ENCODE peak calls at places on chromosomes 1 and 21, in eight cellular contexts. One of them, this sample, is unnamed.

GRCh38 chr1:84103197-84103992 is 40.7 kb upstream of the PRKACB start:
- DNase-seq in vagina: no peak
- DNase-seq in stomach: no peak
- DNase-seq in Panc1: peak
- DNase-seq in esophagus muscularis mucosa: no peak
- DNase-seq in K562: peak
- DNase-seq in GM23338: peak
- DNase-seq in endothelial cell of umbilical vein: peak
- DNase-seq in this sample: peak

GRCh38 chr1:1359668-1360468 is 1.5 kb upstream of the MXRA8 start:
- DNase-seq in vagina: no peak
- DNase-seq in stomach: no peak
- DNase-seq in Panc1: no peak
- DNase-seq in esophagus muscularis mucosa: no peak
- DNase-seq in K562: no peak
- DNase-seq in GM23338: no peak
- DNase-seq in endothelial cell of umbilical vein: no peak
- DNase-seq in this sample: no peak

GRCh38 chr1:68207129-68207689 is 25.1 kb downstream of the WLS start:
- DNase-seq in vagina: no peak
- DNase-seq in stomach: no peak
- DNase-seq in Panc1: no peak
- DNase-seq in esophagus muscularis mucosa: no peak
- DNase-seq in K562: no peak
- DNase-seq in GM23338: no peak
- DNase-seq in endothelial cell of umbilical vein: peak
- DNase-seq in this sample: no peak

GRCh38 chr1:233113009-233113712 is 162.8 kb downstream of the NTPCR start:
- DNase-seq in vagina: peak
- DNase-seq in stomach: peak
- DNase-seq in Panc1: peak
- DNase-seq in esophagus muscularis mucosa: no peak
- DNase-seq in K562: peak
- DNase-seq in GM23338: peak
- DNase-seq in endothelial cell of umbilical vein: peak
- DNase-seq in this sample: peak

GRCh38 chr1:75707191-75707590 is 17.3 kb upstream of the ACADM start:
- DNase-seq in vagina: no peak
- DNase-seq in stomach: no peak
- DNase-seq in Panc1: no peak
- DNase-seq in esophagus muscularis mucosa: no peak
- DNase-seq in K562: peak
- DNase-seq in GM23338: peak
- DNase-seq in endothelial cell of umbilical vein: no peak
- DNase-seq in this sample: no peak

GRCh38 chr1:229364216-229365065 is 21.6 kb upstream of the CCSAP start:
- DNase-seq in vagina: peak
- DNase-seq in stomach: no peak
- DNase-seq in Panc1: no peak
- DNase-seq in esophagus muscularis mucosa: no peak
- DNase-seq in K562: no peak
- DNase-seq in GM23338: no peak
- DNase-seq in endothelial cell of umbilical vein: no peak
- DNase-seq in this sample: no peak

GRCh38 chr1:6511461-6512244 is 20.2 kb upstream of the PLEKHG5 start:
- DNase-seq in vagina: no peak
- DNase-seq in stomach: no peak
- DNase-seq in Panc1: no peak
- DNase-seq in esophagus muscularis mucosa: no peak
- DNase-seq in K562: no peak
- DNase-seq in GM23338: no peak
- DNase-seq in endothelial cell of umbilical vein: no peak
- DNase-seq in this sample: no peak

GRCh38 chr21:33901421-33902288 is 13.9 kb downstream of the ATP5PO start:
- DNase-seq in vagina: no peak
- DNase-seq in stomach: no peak
- DNase-seq in Panc1: no peak
- DNase-seq in esophagus muscularis mucosa: no peak
- DNase-seq in K562: peak
- DNase-seq in GM23338: peak
- DNase-seq in endothelial cell of umbilical vein: peak
- DNase-seq in this sample: no peak

GRCh38 chr1:21265644-21266043 is 24.6 kb downstream of the ECE1 start:
- DNase-seq in vagina: no peak
- DNase-seq in stomach: no peak
- DNase-seq in Panc1: no peak
- DNase-seq in esophagus muscularis mucosa: no peak
- DNase-seq in K562: no peak
- DNase-seq in GM23338: no peak
- DNase-seq in endothelial cell of umbilical vein: no peak
- DNase-seq in this sample: no peak

GRCh38 chr1:171817511-171818265 is 23.6 kb upstream of the DNM3 start:
- DNase-seq in vagina: no peak
- DNase-seq in stomach: no peak
- DNase-seq in Panc1: no peak
- DNase-seq in esophagus muscularis mucosa: no peak
- DNase-seq in K562: peak
- DNase-seq in GM23338: peak
- DNase-seq in endothelial cell of umbilical vein: peak
- DNase-seq in this sample: peak

GRCh38 chr21:29860346-29860745 is 79.5 kb downstream of the GRIK1 start:
- DNase-seq in vagina: no peak
- DNase-seq in stomach: no peak
- DNase-seq in Panc1: no peak
- DNase-seq in esophagus muscularis mucosa: no peak
- DNase-seq in K562: no peak
- DNase-seq in GM23338: no peak
- DNase-seq in endothelial cell of umbilical vein: no peak
- DNase-seq in this sample: no peak

GRCh38 chr1:59298710-59299346 is 1.9 kb downstream of the FGGY start:
- DNase-seq in vagina: no peak
- DNase-seq in stomach: no peak
- DNase-seq in Panc1: no peak
- DNase-seq in esophagus muscularis mucosa: no peak
- DNase-seq in K562: no peak
- DNase-seq in GM23338: no peak
- DNase-seq in endothelial cell of umbilical vein: no peak
- DNase-seq in this sample: no peak

GRCh38 chr1:26838474-26839338 is 12.2 kb downstream of the ZDHHC18 start:
- DNase-seq in vagina: no peak
- DNase-seq in stomach: no peak
- DNase-seq in Panc1: no peak
- DNase-seq in esophagus muscularis mucosa: no peak
- DNase-seq in K562: no peak
- DNase-seq in GM23338: no peak
- DNase-seq in endothelial cell of umbilical vein: no peak
- DNase-seq in this sample: peak

GRCh38 chr21:14972678-14973077 is 92.1 kb downstream of the NRIP1 start:
- DNase-seq in vagina: no peak
- DNase-seq in stomach: no peak
- DNase-seq in Panc1: no peak
- DNase-seq in esophagus muscularis mucosa: no peak
- DNase-seq in K562: no peak
- DNase-seq in GM23338: no peak
- DNase-seq in endothelial cell of umbilical vein: no peak
- DNase-seq in this sample: no peak

GRCh38 chr1:156153362-156153761 is at the start of gene SEMA4A:
- DNase-seq in vagina: no peak
- DNase-seq in stomach: peak
- DNase-seq in Panc1: no peak
- DNase-seq in esophagus muscularis mucosa: no peak
- DNase-seq in K562: no peak
- DNase-seq in GM23338: peak
- DNase-seq in endothelial cell of umbilical vein: no peak
- DNase-seq in this sample: peak

GRCh38 chr1:156154317-156154749 is 948 bp downstream of the SEMA4A start:
- DNase-seq in vagina: no peak
- DNase-seq in stomach: peak
- DNase-seq in Panc1: no peak
- DNase-seq in esophagus muscularis mucosa: no peak
- DNase-seq in K562: no peak
- DNase-seq in GM23338: no peak
- DNase-seq in endothelial cell of umbilical vein: no peak
- DNase-seq in this sample: peak

GRCh38 chr1:156157506-156157905 is 4.1 kb downstream of the SEMA4A start:
- DNase-seq in vagina: no peak
- DNase-seq in stomach: no peak
- DNase-seq in Panc1: no peak
- DNase-seq in esophagus muscularis mucosa: no peak
- DNase-seq in K562: no peak
- DNase-seq in GM23338: no peak
- DNase-seq in endothelial cell of umbilical vein: no peak
- DNase-seq in this sample: no peak

GRCh38 chr1:156157974-156158373 is 4.6 kb downstream of the SEMA4A start:
- DNase-seq in vagina: no peak
- DNase-seq in stomach: no peak
- DNase-seq in Panc1: no peak
- DNase-seq in esophagus muscularis mucosa: no peak
- DNase-seq in K562: no peak
- DNase-seq in GM23338: no peak
- DNase-seq in endothelial cell of umbilical vein: no peak
- DNase-seq in this sample: no peak

DNA sequence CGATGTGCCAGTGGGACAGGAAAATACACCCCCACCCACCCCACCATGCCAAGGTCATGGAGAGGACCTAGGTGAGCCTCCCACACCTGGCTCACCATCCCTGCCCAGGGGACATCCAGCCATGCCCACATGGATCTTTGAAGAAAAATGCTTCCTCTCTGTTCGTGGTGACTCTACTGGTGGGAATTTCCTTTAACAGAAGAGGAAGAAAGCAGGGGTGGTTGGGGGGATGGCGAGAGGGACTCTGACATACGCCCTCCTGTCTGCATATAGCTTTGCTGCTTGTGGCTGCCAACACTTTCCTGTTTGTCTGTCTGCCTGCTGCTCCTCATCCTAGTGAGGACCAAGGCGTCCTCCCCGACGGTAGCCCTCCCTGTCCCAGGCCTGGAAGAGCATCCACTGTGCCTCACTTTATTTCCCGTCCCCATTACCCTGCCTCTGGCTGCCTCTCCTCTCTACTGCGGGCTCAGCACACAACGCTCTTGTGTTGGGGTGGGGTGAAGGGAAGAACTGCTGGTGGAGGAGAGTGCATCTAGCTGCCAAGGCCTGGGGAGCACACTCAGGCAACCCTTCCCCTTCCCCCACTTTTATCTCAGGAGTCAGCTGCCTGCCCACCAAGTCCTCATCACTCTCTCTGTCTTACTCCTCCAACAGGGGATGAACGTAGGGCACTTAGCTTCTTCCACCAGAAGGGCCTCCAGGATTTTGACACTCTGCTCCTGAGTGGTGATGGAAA is 2.5 kb downstream of the SEMA4A start:
- DNase-seq in vagina: no peak
- DNase-seq in stomach: no peak
- DNase-seq in Panc1: no peak
- DNase-seq in esophagus muscularis mucosa: no peak
- DNase-seq in K562: no peak
- DNase-seq in GM23338: no peak
- DNase-seq in endothelial cell of umbilical vein: no peak
- DNase-seq in this sample: no peak
- H3K4me3 ChIP-seq in vagina: no peak
- H3K4me3 ChIP-seq in stomach: peak
- H3K4me3 ChIP-seq in Panc1: no peak
- H3K4me3 ChIP-seq in esophagus muscularis mucosa: no peak
- H3K4me3 ChIP-seq in K562: no peak
- H3K4me3 ChIP-seq in GM23338: no peak
- H3K4me3 ChIP-seq in endothelial cell of umbilical vein: no peak
- H3K4me3 ChIP-seq in this sample: no peak

GRCh38 chr1:39085174-39085573 is 59.0 kb downstream of the NDUFS5 start:
- DNase-seq in vagina: no peak
- DNase-seq in stomach: no peak
- DNase-seq in Panc1: no peak
- DNase-seq in esophagus muscularis mucosa: no peak
- DNase-seq in K562: no peak
- DNase-seq in GM23338: no peak
- DNase-seq in endothelial cell of umbilical vein: no peak
- DNase-seq in this sample: no peak
- TF ChIP-seq POLR2AphosphoS5 in vagina: no peak
- TF ChIP-seq POLR2AphosphoS5 in stomach: no peak
- TF ChIP-seq POLR2AphosphoS5 in Panc1: no peak
- TF ChIP-seq POLR2AphosphoS5 in esophagus muscularis mucosa: no peak
- TF ChIP-seq POLR2AphosphoS5 in K562: no peak
- TF ChIP-seq POLR2AphosphoS5 in GM23338: no peak
- TF ChIP-seq POLR2AphosphoS5 in endothelial cell of umbilical vein: no peak
- TF ChIP-seq POLR2AphosphoS5 in this sample: no peak

GRCh38 chr1:108692724-108693655 is 880 bp downstream of the PRPF38B start:
- DNase-seq in vagina: no peak
- DNase-seq in stomach: peak
- DNase-seq in Panc1: no peak
- DNase-seq in esophagus muscularis mucosa: no peak
- DNase-seq in K562: peak
- DNase-seq in GM23338: peak
- DNase-seq in endothelial cell of umbilical vein: peak
- DNase-seq in this sample: peak

GRCh38 chr1:108691128-108691885 is 803 bp upstream of the PRPF38B start:
- DNase-seq in vagina: no peak
- DNase-seq in stomach: no peak
- DNase-seq in Panc1: no peak
- DNase-seq in esophagus muscularis mucosa: no peak
- DNase-seq in K562: peak
- DNase-seq in GM23338: no peak
- DNase-seq in endothelial cell of umbilical vein: no peak
- DNase-seq in this sample: no peak

GRCh38 chr1:108699375-108700332 is 7.5 kb downstream of the PRPF38B start:
- DNase-seq in vagina: no peak
- DNase-seq in stomach: no peak
- DNase-seq in Panc1: no peak
- DNase-seq in esophagus muscularis mucosa: no peak
- DNase-seq in K562: no peak
- DNase-seq in GM23338: no peak
- DNase-seq in endothelial cell of umbilical vein: no peak
- DNase-seq in this sample: no peak

GRCh38 chr1:108691886-108692723 is at the start of gene PRPF38B:
- DNase-seq in vagina: peak
- DNase-seq in stomach: peak
- DNase-seq in Panc1: no peak
- DNase-seq in esophagus muscularis mucosa: peak
- DNase-seq in K562: peak
- DNase-seq in GM23338: peak
- DNase-seq in endothelial cell of umbilical vein: peak
- DNase-seq in this sample: peak

DNA sequence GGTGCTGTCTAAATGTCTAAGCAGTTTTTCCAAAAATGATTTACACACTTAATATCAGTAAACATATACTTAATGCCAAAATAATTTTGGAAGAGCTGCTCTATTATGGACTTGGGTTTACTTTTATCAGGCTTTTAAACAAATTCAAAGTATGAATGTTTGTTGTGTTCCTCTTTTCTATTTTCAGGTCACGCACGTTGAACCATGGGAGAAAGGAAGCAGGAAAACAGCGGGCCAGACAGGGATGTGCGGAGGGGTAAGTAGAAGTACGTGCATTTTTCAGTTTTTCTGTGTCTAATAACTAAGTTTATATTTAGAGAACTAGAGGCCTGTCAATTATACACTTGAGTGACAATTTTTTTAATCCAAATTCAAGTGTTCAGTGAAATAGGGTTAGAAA is 3.4 kb downstream of the PRPF38B start:
- DNase-seq in vagina: no peak
- DNase-seq in stomach: no peak
- DNase-seq in Panc1: no peak
- DNase-seq in esophagus muscularis mucosa: no peak
- DNase-seq in K562: no peak
- DNase-seq in GM23338: no peak
- DNase-seq in endothelial cell of umbilical vein: no peak
- DNase-seq in this sample: no peak
- H3K4me3 ChIP-seq in vagina: no peak
- H3K4me3 ChIP-seq in stomach: no peak
- H3K4me3 ChIP-seq in Panc1: no peak
- H3K4me3 ChIP-seq in esophagus muscularis mucosa: no peak
- H3K4me3 ChIP-seq in K562: no peak
- H3K4me3 ChIP-seq in GM23338: no peak
- H3K4me3 ChIP-seq in endothelial cell of umbilical vein: no peak
- H3K4me3 ChIP-seq in this sample: no peak

GRCh38 chr1:167878372-167879160 is 35.4 kb downstream of the ADCY10 start:
- DNase-seq in vagina: no peak
- DNase-seq in stomach: no peak
- DNase-seq in Panc1: no peak
- DNase-seq in esophagus muscularis mucosa: no peak
- DNase-seq in K562: peak
- DNase-seq in GM23338: peak
- DNase-seq in endothelial cell of umbilical vein: no peak
- DNase-seq in this sample: no peak
- TF ChIP-seq POLR2AphosphoS5 in vagina: no peak
- TF ChIP-seq POLR2AphosphoS5 in stomach: no peak
- TF ChIP-seq POLR2AphosphoS5 in Panc1: no peak
- TF ChIP-seq POLR2AphosphoS5 in esophagus muscularis mucosa: no peak
- TF ChIP-seq POLR2AphosphoS5 in K562: no peak
- TF ChIP-seq POLR2AphosphoS5 in GM23338: no peak
- TF ChIP-seq POLR2AphosphoS5 in endothelial cell of umbilical vein: no peak
- TF ChIP-seq POLR2AphosphoS5 in this sample: no peak

This sample was measured in transverse colon.